ENCODE peak calls at places on chromosome 17, in six cellular contexts. One of them, this sample, is unnamed.

GRCh38 chr17:74723891-74724290 is 11.2 kb upstream of the CD300LF start:
- DNase-seq in naive thymus-derived CD8-positive, alpha-beta T cell: no peak
- DNase-seq in ELR: no peak
- DNase-seq in mucosa of descending colon: no peak
- DNase-seq in fibroblast of lung: no peak
- DNase-seq in T follicular helper cell: no peak
- DNase-seq in this sample: no peak

GRCh38 chr17:82031303-82031884 is at the start of gene RAC3:
- DNase-seq in naive thymus-derived CD8-positive, alpha-beta T cell: no peak
- DNase-seq in ELR: peak
- DNase-seq in mucosa of descending colon: no peak
- DNase-seq in fibroblast of lung: peak
- DNase-seq in T follicular helper cell: no peak
- DNase-seq in this sample: no peak

GRCh38 chr17:28078443-28079229 is 36.2 kb downstream of the NLK start:
- DNase-seq in naive thymus-derived CD8-positive, alpha-beta T cell: no peak
- DNase-seq in ELR: no peak
- DNase-seq in mucosa of descending colon: no peak
- DNase-seq in fibroblast of lung: no peak
- DNase-seq in T follicular helper cell: no peak
- DNase-seq in this sample: no peak

GRCh38 chr17:7851438-7852261 is 3.2 kb upstream of the TMEM88 start:
- DNase-seq in naive thymus-derived CD8-positive, alpha-beta T cell: peak
- DNase-seq in ELR: peak
- DNase-seq in mucosa of descending colon: peak
- DNase-seq in fibroblast of lung: peak
- DNase-seq in T follicular helper cell: peak
- DNase-seq in this sample: peak

GRCh38 chr17:48486557-48486956 is 44.3 kb downstream of the HOXB1 start:
- DNase-seq in naive thymus-derived CD8-positive, alpha-beta T cell: no peak
- DNase-seq in ELR: peak
- DNase-seq in mucosa of descending colon: no peak
- DNase-seq in fibroblast of lung: peak
- DNase-seq in T follicular helper cell: no peak
- DNase-seq in this sample: no peak

GRCh38 chr17:57819273-57819672 is 30.6 kb downstream of the MRPS23 start:
- DNase-seq in naive thymus-derived CD8-positive, alpha-beta T cell: no peak
- DNase-seq in ELR: no peak
- DNase-seq in mucosa of descending colon: no peak
- DNase-seq in fibroblast of lung: peak
- DNase-seq in T follicular helper cell: no peak
- DNase-seq in this sample: no peak

GRCh38 chr17:5706835-5707234 is 122.5 kb upstream of the NLRP1 start:
- DNase-seq in naive thymus-derived CD8-positive, alpha-beta T cell: peak
- DNase-seq in ELR: peak
- DNase-seq in mucosa of descending colon: peak
- DNase-seq in fibroblast of lung: peak
- DNase-seq in T follicular helper cell: peak
- DNase-seq in this sample: peak

GRCh38 chr17:38603786-38604478 is 1.8 kb downstream of the SRCIN1 start:
- DNase-seq in naive thymus-derived CD8-positive, alpha-beta T cell: no peak
- DNase-seq in ELR: no peak
- DNase-seq in mucosa of descending colon: no peak
- DNase-seq in fibroblast of lung: no peak
- DNase-seq in T follicular helper cell: no peak
- DNase-seq in this sample: no peak

GRCh38 chr17:13931752-13932477 is 137.4 kb upstream of the COX10 start:
- DNase-seq in naive thymus-derived CD8-positive, alpha-beta T cell: no peak
- DNase-seq in ELR: no peak
- DNase-seq in mucosa of descending colon: peak
- DNase-seq in fibroblast of lung: peak
- DNase-seq in T follicular helper cell: no peak
- DNase-seq in this sample: no peak

GRCh38 chr17:13931111-13931526 is 138.2 kb upstream of the COX10 start:
- DNase-seq in naive thymus-derived CD8-positive, alpha-beta T cell: no peak
- DNase-seq in ELR: no peak
- DNase-seq in mucosa of descending colon: no peak
- DNase-seq in fibroblast of lung: peak
- DNase-seq in T follicular helper cell: no peak
- DNase-seq in this sample: no peak

GRCh38 chr17:49344914-49345313 is 17.1 kb downstream of the ZNF652 start:
- DNase-seq in naive thymus-derived CD8-positive, alpha-beta T cell: no peak
- DNase-seq in ELR: no peak
- DNase-seq in mucosa of descending colon: no peak
- DNase-seq in fibroblast of lung: peak
- DNase-seq in T follicular helper cell: no peak
- DNase-seq in this sample: no peak

GRCh38 chr17:46089389-46089965 is 90.4 kb downstream of the STH start:
- DNase-seq in naive thymus-derived CD8-positive, alpha-beta T cell: no peak
- DNase-seq in ELR: no peak
- DNase-seq in mucosa of descending colon: no peak
- DNase-seq in fibroblast of lung: no peak
- DNase-seq in T follicular helper cell: no peak
- DNase-seq in this sample: no peak

GRCh38 chr17:17186051-17186450 is 20.1 kb downstream of the PLD6 start:
- DNase-seq in naive thymus-derived CD8-positive, alpha-beta T cell: no peak
- DNase-seq in ELR: no peak
- DNase-seq in mucosa of descending colon: no peak
- DNase-seq in fibroblast of lung: peak
- DNase-seq in T follicular helper cell: no peak
- DNase-seq in this sample: no peak

GRCh38 chr17:6913608-6914443 is 82.0 kb upstream of the ALOX12 start:
- DNase-seq in naive thymus-derived CD8-positive, alpha-beta T cell: peak
- DNase-seq in ELR: peak
- DNase-seq in mucosa of descending colon: peak
- DNase-seq in fibroblast of lung: peak
- DNase-seq in T follicular helper cell: peak
- DNase-seq in this sample: peak

GRCh38 chr17:40331743-40332641 is 23.0 kb downstream of the RARA start:
- DNase-seq in naive thymus-derived CD8-positive, alpha-beta T cell: no peak
- DNase-seq in ELR: no peak
- DNase-seq in mucosa of descending colon: peak
- DNase-seq in fibroblast of lung: peak
- DNase-seq in T follicular helper cell: no peak
- DNase-seq in this sample: no peak

GRCh38 chr17:21295036-21295952 is 10.8 kb downstream of the MAP2K3 start:
- DNase-seq in naive thymus-derived CD8-positive, alpha-beta T cell: no peak
- DNase-seq in ELR: no peak
- DNase-seq in mucosa of descending colon: peak
- DNase-seq in fibroblast of lung: no peak
- DNase-seq in T follicular helper cell: no peak
- DNase-seq in this sample: no peak

GRCh38 chr17:38464723-38465419 is 36.6 kb downstream of the ARHGAP23 start:
- DNase-seq in naive thymus-derived CD8-positive, alpha-beta T cell: no peak
- DNase-seq in ELR: peak
- DNase-seq in mucosa of descending colon: peak
- DNase-seq in fibroblast of lung: peak
- DNase-seq in T follicular helper cell: no peak
- DNase-seq in this sample: no peak

GRCh38 chr17:78884148-78884870 is 18.7 kb downstream of the CEP295NL start:
- DNase-seq in naive thymus-derived CD8-positive, alpha-beta T cell: no peak
- DNase-seq in ELR: peak
- DNase-seq in mucosa of descending colon: no peak
- DNase-seq in fibroblast of lung: no peak
- DNase-seq in T follicular helper cell: no peak
- DNase-seq in this sample: no peak

GRCh38 chr17:17935321-17936271 is 36.6 kb downstream of the TOM1L2 start:
- DNase-seq in naive thymus-derived CD8-positive, alpha-beta T cell: no peak
- DNase-seq in ELR: peak
- DNase-seq in mucosa of descending colon: peak
- DNase-seq in fibroblast of lung: peak
- DNase-seq in T follicular helper cell: no peak
- DNase-seq in this sample: peak

GRCh38 chr17:79722787-79723186 is 8.0 kb upstream of the ENPP7 start:
- DNase-seq in naive thymus-derived CD8-positive, alpha-beta T cell: no peak
- DNase-seq in ELR: no peak
- DNase-seq in mucosa of descending colon: no peak
- DNase-seq in fibroblast of lung: no peak
- DNase-seq in T follicular helper cell: no peak
- DNase-seq in this sample: no peak

GRCh38 chr17:2734939-2735338 is 14.5 kb downstream of the CCDC92B start:
- DNase-seq in naive thymus-derived CD8-positive, alpha-beta T cell: no peak
- DNase-seq in ELR: no peak
- DNase-seq in mucosa of descending colon: no peak
- DNase-seq in fibroblast of lung: no peak
- DNase-seq in T follicular helper cell: no peak
- DNase-seq in this sample: no peak

GRCh38 chr17:55295411-55296170 is 30.8 kb downstream of the HLF start:
- DNase-seq in naive thymus-derived CD8-positive, alpha-beta T cell: peak
- DNase-seq in ELR: peak
- DNase-seq in mucosa of descending colon: peak
- DNase-seq in fibroblast of lung: peak
- DNase-seq in T follicular helper cell: peak
- DNase-seq in this sample: peak

GRCh38 chr17:74490716-74491115 is 24.3 kb downstream of the CD300A start:
- DNase-seq in naive thymus-derived CD8-positive, alpha-beta T cell: no peak
- DNase-seq in ELR: no peak
- DNase-seq in mucosa of descending colon: no peak
- DNase-seq in fibroblast of lung: no peak
- DNase-seq in T follicular helper cell: no peak
- DNase-seq in this sample: no peak

GRCh38 chr17:31064707-31065106 is 30.1 kb upstream of the NF1 start:
- DNase-seq in naive thymus-derived CD8-positive, alpha-beta T cell: no peak
- DNase-seq in ELR: no peak
- DNase-seq in mucosa of descending colon: no peak
- DNase-seq in fibroblast of lung: no peak
- DNase-seq in T follicular helper cell: no peak
- DNase-seq in this sample: no peak

GRCh38 chr17:74704536-74704935 is 8.2 kb downstream of the CD300LF start:
- DNase-seq in naive thymus-derived CD8-positive, alpha-beta T cell: no peak
- DNase-seq in ELR: no peak
- DNase-seq in mucosa of descending colon: no peak
- DNase-seq in fibroblast of lung: no peak
- DNase-seq in T follicular helper cell: no peak
- DNase-seq in this sample: no peak

GRCh38 chr17:42101513-42102292 is 3.4 kb upstream of the ZNF385C start:
- DNase-seq in naive thymus-derived CD8-positive, alpha-beta T cell: peak
- DNase-seq in ELR: peak
- DNase-seq in mucosa of descending colon: peak
- DNase-seq in fibroblast of lung: peak
- DNase-seq in T follicular helper cell: peak
- DNase-seq in this sample: peak

This sample was measured in HepG2.